ENCODE peak calls at places on chromosomes 7 and 10, in seven cellular contexts. B, Z, E, I, F, K and M are unnamed samples.

GRCh38 chr10:815338-816104 is 116.0 kb downstream of the LARP4B start:
- DNase-seq in B (no peak), Z (no peak), E (no peak), F (no peak), K (no peak), I (no peak), M (no peak)

GRCh38 chr10:119149157-119149556 is 16.4 kb downstream of the SFXN4 start:
- DNase-seq in K (no peak), E (no peak), F (no peak), I (no peak), B (no peak), Z (no peak), M (no peak)

GRCh38 chr7:34311591-34311990 is 346.4 kb upstream of the NPSR1 start:
- DNase-seq in I (no peak), B (no peak), F (no peak), K (no peak), Z (no peak), E (no peak), M (no peak)

GRCh38 chr10:65570143-65571010 is 1355.5 kb upstream of the LRRTM3 start:
- DNase-seq in E (no peak), K (no peak), Z (no peak), I (no peak), F (no peak), B (no peak), M (peak)

GRCh38 chr10:298033-298432 is 162.8 kb downstream of the ZMYND11 start:
- DNase-seq in F (no peak), B (no peak), K (no peak), I (no peak), Z (no peak), E (no peak), M (no peak)

GRCh38 chr7:140726304-140726703 is 29.8 kb downstream of the NDUFB2 start:
- DNase-seq in K (no peak), B (no peak), I (no peak), E (no peak), F (no peak), Z (no peak), M (no peak)

GRCh38 chr7:151142686-151143040 is 24.8 kb downstream of the GBX1 start:
- DNase-seq in Z (no peak), K (peak), F (no peak), E (no peak), B (no peak), I (no peak), M (no peak)

GRCh38 chr10:78491812-78492211 is 458.1 kb downstream of the RPS24 start:
- DNase-seq in E (no peak), F (no peak), K (no peak), Z (no peak), B (no peak), I (no peak), M (no peak)

GRCh38 chr7:32892521-32893224 is 1.1 kb upstream of the KBTBD2 start:
- DNase-seq in F (no peak), B (peak), K (peak), Z (peak), E (no peak), I (no peak), M (peak)

GRCh38 chr10:117334075-117334474 is 41.2 kb downstream of the PDZD8 start:
- DNase-seq in K (no peak), F (no peak), Z (no peak), E (no peak), B (no peak), I (no peak), M (no peak)